ENCODE peak calls at places on chromosomes 16 and 17, in five cellular contexts. J, R, Z, A and E are unnamed samples.

GRCh38 chr17:49216953-49217650 is 6.6 kb downstream of the ABI3 start:
- DNase-seq in Z (no peak), A (no peak), R (no peak), J (no peak), E (no peak)

GRCh38 chr16:85252461-85252860 is 140.2 kb upstream of the CIBAR2 start:
- DNase-seq in Z (no peak), A (no peak), J (no peak), R (no peak), E (no peak)

GRCh38 chr16:1990336-1991134 is 765 bp downstream of the SYNGR3 start:
- DNase-seq in R (no peak), Z (no peak), J (peak), A (no peak), E (no peak)

GRCh38 chr17:37191219-37191618 is 184.6 kb upstream of the C17orf78 start:
- DNase-seq in A (peak), R (peak), Z (no peak), J (no peak), E (no peak)

GRCh38 chr17:44820631-44821196 is 9.4 kb downstream of the GJC1 start:
- DNase-seq in A (peak), J (no peak), Z (peak), R (peak), E (peak)

GRCh38 chr16:80791411-80791810 is 13.0 kb downstream of the CDYL2 start:
- DNase-seq in J (no peak), R (no peak), A (no peak), Z (no peak), E (no peak)

GRCh38 chr17:15742921-15743320 is 10.8 kb downstream of the TBC1D26 start:
- DNase-seq in Z (no peak), J (no peak), R (no peak), A (no peak), E (no peak)

GRCh38 chr17:8153550-8153956 is 1.3 kb upstream of the PER1 start:
- DNase-seq in J (no peak), Z (peak), R (peak), A (peak), E (no peak)

GRCh38 chr16:78493573-78493972 is 394.1 kb downstream of the WWOX start:
- DNase-seq in R (no peak), J (no peak), Z (no peak), A (no peak), E (no peak)

GRCh38 chr17:16915752-16916556 is 56.0 kb downstream of the TNFRSF13B start:
- DNase-seq in Z (peak), J (peak), R (peak), A (no peak), E (peak)

GRCh38 chr17:27319536-27320221 is 25.8 kb downstream of the WSB1 start:
- DNase-seq in A (peak), J (peak), Z (no peak), R (peak), E (peak)

GRCh38 chr17:1211287-1211686 is 31.5 kb upstream of the ABR start:
- DNase-seq in Z (no peak), R (no peak), A (no peak), J (no peak), E (no peak)

GRCh38 chr17:60435244-60436170 is 13.2 kb downstream of the CHCT1 start:
- DNase-seq in A (peak), Z (peak), R (peak), J (peak), E (peak)

GRCh38 chr16:1005286-1005685 is 23.7 kb downstream of the SOX8 start:
- DNase-seq in A (no peak), J (no peak), Z (no peak), R (no peak), E (no peak)

GRCh38 chr16:46573008-46573833 is 48.0 kb downstream of the SHCBP1 start:
- DNase-seq in R (peak), Z (peak), A (peak), J (no peak), E (peak)

GRCh38 chr16:17177242-17177967 is 293.4 kb downstream of the XYLT1 start:
- DNase-seq in J (no peak), Z (no peak), A (peak), R (no peak), E (no peak)

GRCh38 chr17:28948873-28949184 is 2.5 kb downstream of the PHF12 start:
- DNase-seq in A (no peak), J (no peak), Z (no peak), R (no peak), E (no peak)

GRCh38 chr16:57600952-57601580 is 27.4 kb upstream of the ADGRG1 start:
- DNase-seq in R (no peak), J (no peak), A (no peak), Z (no peak), E (no peak)

GRCh38 chr17:31272236-31272635 is 24.8 kb downstream of the OMG start:
- DNase-seq in A (no peak), Z (no peak), J (no peak), R (no peak), E (no peak)

GRCh38 chr16:17252064-17252463 is 218.7 kb downstream of the XYLT1 start:
- DNase-seq in A (no peak), Z (no peak), R (no peak), J (no peak), E (no peak)

GRCh38 chr16:22323173-22323997 is 26.2 kb downstream of the POLR3E start:
- DNase-seq in J (no peak), R (no peak), A (no peak), Z (no peak), E (no peak)

GRCh38 chr16:30797670-30798309 is 10.8 kb upstream of the ZNF629 start:
- DNase-seq in A (no peak), J (no peak), Z (peak), R (no peak), E (peak)

GRCh38 chr17:79614248-79614647 is 3.4 kb upstream of the RBFOX3 start:
- DNase-seq in A (no peak), J (no peak), R (no peak), Z (no peak), E (no peak)

GRCh38 chr17:30211371-30211770 is 24.1 kb downstream of the SLC6A4 start:
- DNase-seq in A (no peak), R (no peak), J (no peak), Z (no peak), E (no peak)

GRCh38 chr17:81102352-81102751 is 63.0 kb upstream of the PVALEF start:
- DNase-seq in J (no peak), A (no peak), Z (no peak), R (no peak), E (no peak)

GRCh38 chr16:56262879-56263245 is 71.6 kb downstream of the GNAO1 start:
- DNase-seq in Z (no peak), A (no peak), R (no peak), J (no peak), E (no peak)

GRCh38 chr16:12628526-12628925 is 175.2 kb downstream of the CPPED1 start:
- DNase-seq in R (no peak), J (no peak), Z (no peak), A (peak), E (no peak)

GRCh38 chr16:79286646-79287423 is 313.7 kb downstream of the MAF start:
- DNase-seq in R (no peak), J (no peak), Z (no peak), A (no peak), E (no peak)

GRCh38 chr17:78227455-78227916 is 3.9 kb upstream of the TMEM235 start:
- DNase-seq in Z (no peak), J (no peak), A (peak), R (no peak), E (no peak)

GRCh38 chr16:12500771-12501170 is 302.9 kb downstream of the CPPED1 start:
- DNase-seq in A (no peak), R (no peak), Z (peak), J (no peak), E (no peak)

GRCh38 chr16:46973457-46974324 is at the start of gene DNAJA2:
- DNase-seq in A (peak), J (peak), R (peak), Z (peak), E (peak)

GRCh38 chr17:69857412-69857835 is 217.6 kb upstream of the KCNJ16 start:
- DNase-seq in A (peak), Z (peak), J (no peak), R (peak), E (no peak)

GRCh38 chr16:1863681-1864460 is 8.1 kb downstream of the MEIOB start:
- DNase-seq in Z (peak), A (no peak), J (no peak), R (peak), E (peak)

GRCh38 chr17:78735832-78736525 is 46.1 kb downstream of the CYTH1 start:
- DNase-seq in Z (peak), R (no peak), A (peak), J (no peak), E (peak)

GRCh38 chr16:27764427-27764826 is 214.5 kb downstream of the KATNIP start:
- DNase-seq in A (no peak), Z (no peak), J (no peak), R (no peak), E (no peak)

GRCh38 chr17:63431939-63432804 is 13.9 kb downstream of the CYB561 start:
- DNase-seq in R (peak), J (no peak), Z (peak), A (peak), E (no peak)
- H3K4me2 ChIP-seq in R (no peak), J (no peak), Z (peak), A (peak), E (no peak)

DNA sequence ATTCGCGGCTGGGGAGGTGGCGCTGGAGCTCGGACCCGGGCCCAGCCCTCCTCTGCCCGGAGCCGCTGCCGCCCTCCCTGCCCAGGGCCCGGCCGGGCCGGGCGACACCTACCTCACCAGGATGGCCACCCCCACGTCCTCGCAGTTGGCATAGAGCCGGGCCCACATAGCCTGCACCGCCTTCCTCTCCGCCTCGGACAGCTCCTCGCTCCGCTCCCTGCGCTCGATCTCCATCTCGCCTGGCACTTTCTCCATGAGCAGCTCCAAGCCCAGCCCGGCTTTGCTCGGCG is 276 bp downstream of the CYGB start:
- DNase-seq in R (no peak), Z (no peak), A (no peak), J (peak), E (no peak)
- H3K4me3 ChIP-seq in R (peak), Z (peak), A (no peak), J (peak), E (no peak)

DNA sequence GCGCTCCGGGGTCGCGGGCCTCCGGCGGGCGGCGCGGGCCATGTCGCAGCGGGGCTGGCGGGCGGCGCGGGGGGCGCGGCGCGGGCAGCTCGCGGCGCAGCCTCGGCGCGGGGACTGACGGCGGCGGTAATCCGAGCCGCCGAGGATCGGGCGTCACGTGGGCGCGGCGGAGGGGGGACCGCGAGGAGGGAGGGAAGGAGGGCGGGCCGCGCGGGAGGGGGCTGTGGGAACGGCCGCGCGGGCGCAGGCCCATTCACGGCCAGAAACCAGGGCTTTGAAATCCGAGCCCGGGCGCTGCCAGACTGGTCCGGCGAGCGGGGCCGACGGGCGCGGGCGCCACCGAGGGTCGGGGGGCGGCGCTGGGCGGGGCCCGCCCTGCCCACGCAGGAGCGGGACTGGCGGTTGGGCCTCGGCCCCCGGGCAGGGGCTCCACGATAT is at the start of gene MTSS2:
- DNase-seq in R (peak), J (peak), A (peak), Z (peak), E (peak)
- H3K4me2 ChIP-seq in R (peak), J (peak), A (peak), Z (peak), E (peak)

GRCh38 chr16:23452572-23453337 is at the start of gene COG7:
- DNase-seq in Z (peak), R (peak), J (peak), A (peak), E (peak)

GRCh38 chr16:23453338-23454052 is 506 bp upstream of the COG7 start:
- DNase-seq in Z (no peak), R (no peak), A (no peak), J (no peak), E (no peak)

GRCh38 chr16:23448392-23448791 is 4.6 kb downstream of the COG7 start:
- DNase-seq in A (peak), Z (peak), R (no peak), J (no peak), E (peak)

DNA sequence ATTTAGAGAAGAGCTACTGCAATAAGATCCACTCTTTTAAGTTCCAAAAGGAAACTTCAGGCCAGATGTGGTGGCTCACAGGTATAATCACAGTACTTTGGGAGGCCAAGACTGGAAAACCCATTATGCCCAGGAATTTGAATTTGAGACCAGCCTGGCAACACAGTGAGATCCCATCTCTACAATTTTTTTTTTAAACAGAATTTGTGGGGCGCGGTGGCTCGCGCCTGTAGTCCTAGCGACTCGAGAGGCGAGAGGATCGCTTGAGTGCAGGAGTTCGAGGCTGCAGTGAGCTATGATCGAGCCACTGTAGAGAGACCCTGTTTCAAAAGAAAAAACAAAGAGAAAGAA is 793 bp downstream of the COG7 start:
- DNase-seq in Z (no peak), R (no peak), J (no peak), A (no peak), E (no peak)
- H3K4me3 ChIP-seq in Z (peak), R (peak), J (peak), A (peak), E (peak)